ENCODE peak calls at places on chromosome X, in five cellular contexts. C, A, D, X and W are unnamed samples.

GRCh38 chrX:119552508-119552907 is 12.7 kb downstream of the STEEP1 start:
- DNase-seq in C (no peak), A (no peak), D (no peak), X (no peak), W (no peak)

GRCh38 chrX:3549442-3549875 is 164.0 kb downstream of the PRKX start:
- DNase-seq in C (no peak), A (no peak), D (no peak), X (no peak), W (no peak)

GRCh38 chrX:74250574-74250973 is 53.4 kb upstream of the ZCCHC13 start:
- DNase-seq in C (no peak), A (no peak), D (no peak), X (no peak), W (no peak)

GRCh38 chrX:46953597-46953996 is 41.4 kb downstream of the JADE3 start:
- DNase-seq in C (no peak), A (peak; percentile 39), D (no peak), X (no peak), W (no peak)

GRCh38 chrX:155027509-155028066 is 944 bp downstream of the FUNDC2 start:
- DNase-seq in C (no peak), A (peak; percentile 18), D (peak; percentile 29), X (no peak), W (no peak)

GRCh38 chrX:112851806-112852205 is 11.2 kb upstream of the AMOT start:
- DNase-seq in C (no peak), A (no peak), D (no peak), X (no peak), W (no peak)

GRCh38 chrX:41923925-41924693 is 755 bp upstream of the CASK start:
- DNase-seq in C (peak; percentile 4), A (no peak), D (peak; percentile 16), X (no peak), W (peak; percentile 20)

GRCh38 chrX:140866446-140866845 is 135.9 kb upstream of the SPANXB1 start:
- DNase-seq in C (no peak), A (no peak), D (no peak), X (no peak), W (no peak)

GRCh38 chrX:153782324-153782723 is 1.5 kb downstream of the SRPK3 start:
- DNase-seq in C (no peak), A (no peak), D (peak; percentile 96), X (no peak), W (no peak)

GRCh38 chrX:96314974-96315373 is 369.7 kb upstream of the DIAPH2 start:
- DNase-seq in C (no peak), A (no peak), D (no peak), X (no peak), W (no peak)

GRCh38 chrX:38260231-38260630 is 39.6 kb upstream of the SRPX start:
- DNase-seq in C (no peak), A (no peak), D (peak; percentile 0), X (no peak), W (peak; percentile 7)

GRCh38 chrX:120677017-120677652 is 47.3 kb upstream of the C1GALT1C1 start:
- DNase-seq in C (peak; percentile 15), A (no peak), D (no peak), X (no peak), W (no peak)

GRCh38 chrX:48918303-48918643 is 551 bp downstream of the PIM2 start:
- DNase-seq in C (no peak), A (no peak), D (no peak), X (no peak), W (no peak)

GRCh38 chrX:103730147-103730546 is 19.4 kb downstream of the TMEM31 start:
- DNase-seq in C (no peak), A (no peak), D (no peak), X (no peak), W (no peak)

GRCh38 chrX:1031521-1032430 is 180.7 kb downstream of the CRLF2 start:
- DNase-seq in C (no peak), A (no peak), D (no peak), X (no peak), W (no peak)

GRCh38 chrX:150406559-150406958 is 43.4 kb downstream of the MAMLD1 start:
- DNase-seq in C (no peak), A (no peak), D (no peak), X (no peak), W (no peak)

GRCh38 chrX:20205927-20206708 is 60.6 kb downstream of the RPS6KA3 start:
- DNase-seq in C (peak; percentile 49), A (no peak), D (no peak), X (no peak), W (peak; percentile 1)

GRCh38 chrX:46662188-46662587 is 88.6 kb downstream of the CHST7 start:
- DNase-seq in C (no peak), A (no peak), D (no peak), X (no peak), W (no peak)

GRCh38 chrX:152165033-152165743 is 26.8 kb upstream of the MAGEA10 start:
- DNase-seq in C (no peak), A (no peak), D (no peak), X (no peak), W (no peak)

GRCh38 chrX:30141966-30142365 is 73.4 kb upstream of the MAGEB2 start:
- DNase-seq in C (no peak), A (no peak), D (peak; percentile 13), X (no peak), W (peak; percentile 3)

GRCh38 chrX:149010026-149010898 is 494.8 kb downstream of the IDS start:
- DNase-seq in C (no peak), A (no peak), D (no peak), X (no peak), W (no peak)

GRCh38 chrX:72028701-72029470 is 102.8 kb downstream of the RTL5 start:
- DNase-seq in C (no peak), A (no peak), D (no peak), X (no peak), W (no peak)

GRCh38 chrX:115560978-115561604 is at the start of gene PLS3:
- DNase-seq in C (no peak), A (no peak), D (peak; percentile 62), X (no peak), W (peak; percentile 4)

GRCh38 chrX:111823068-111823467 is 52.9 kb upstream of the TRPC5OS start:
- DNase-seq in C (no peak), A (no peak), D (no peak), X (no peak), W (peak; percentile 1)

GRCh38 chrX:78476701-78477100 is 149.3 kb upstream of the CYSLTR1 start:
- DNase-seq in C (no peak), A (no peak), D (no peak), X (no peak), W (no peak)

GRCh38 chrX:72057844-72058243 is 73.9 kb downstream of the RTL5 start:
- DNase-seq in C (no peak), A (no peak), D (no peak), X (no peak), W (no peak)

GRCh38 chrX:41334866-41335589 is 1.1 kb downstream of the DDX3X start:
- DNase-seq in C (peak; percentile 62), A (no peak), D (no peak), X (peak; percentile 42), W (peak; percentile 41)

GRCh38 chrX:136529795-136530194 is 2.2 kb upstream of the VGLL1 start:
- DNase-seq in C (no peak), A (no peak), D (no peak), X (no peak), W (no peak)

GRCh38 chrX:48956728-48957414 is 536 bp downstream of the OTUD5 start:
- DNase-seq in C (peak; percentile 49), A (no peak), D (no peak), X (peak; percentile 35), W (no peak)

GRCh38 chrX:84709987-84710386 is 207.7 kb upstream of the HDX start:
- DNase-seq in C (no peak), A (no peak), D (no peak), X (no peak), W (no peak)

GRCh38 chrX:20531667-20532066 is 265.0 kb upstream of the RPS6KA3 start:
- DNase-seq in C (no peak), A (no peak), D (no peak), X (no peak), W (no peak)

GRCh38 chrX:17944833-17945497 is 83.9 kb upstream of the RAI2 start:
- DNase-seq in C (no peak), A (no peak), D (peak; percentile 13), X (no peak), W (peak; percentile 1)

GRCh38 chrX:132651411-132652086 is 162.7 kb upstream of the MBNL3 start:
- DNase-seq in C (no peak), A (no peak), D (no peak), X (no peak), W (no peak)

GRCh38 chrX:152822383-152823086 is 8.0 kb downstream of the CETN2 start:
- DNase-seq in C (no peak), A (no peak), D (no peak), X (no peak), W (no peak)